ENCODE peak calls at places on chromosomes 7 and 10, in five cellular contexts. V is H1, R is mesenchymal stem cell, I is neuronal stem cell, S is H9. D is an unnamed sample. For H3K4me1, the result is how much of the 10 kb centered on the place peaks cover.

GRCh38 chr10:129730272-129730992 is 233.6 kb downstream of the EBF3 start:
- DNase-seq in S (no peak), I (no peak), R (no peak), V (no peak), D (no peak)

GRCh38 chr10:124383496-124383895 is 35.2 kb downstream of the OAT start:
- DNase-seq in V (no peak), S (no peak), R (no peak), I (no peak), D (no peak)

GRCh38 chr10:110664483-110665420 is 20.6 kb downstream of the RBM20 start:
- DNase-seq in R (peak), V (no peak), I (no peak), S (no peak), D (peak)

GRCh38 chr7:83427929-83428328 is 221.0 kb downstream of the SEMA3E start:
- DNase-seq in V (no peak), R (no peak), I (no peak), S (no peak), D (no peak)

GRCh38 chr10:73838008-73838567 is 26.7 kb upstream of the NDST2 start:
- DNase-seq in V (no peak), I (no peak), S (no peak), R (no peak), D (no peak)

GRCh38 chr7:19899517-19899916 is 126.1 kb upstream of the TMEM196 start:
- DNase-seq in S (no peak), I (no peak), R (no peak), V (no peak), D (no peak)

GRCh38 chr7:81514546-81514945 is 255.3 kb downstream of the HGF start:
- DNase-seq in S (no peak), V (no peak), R (peak), I (no peak), D (peak)

GRCh38 chr7:151249034-151249731 is 689 bp upstream of the SMARCD3 start:
- DNase-seq in R (peak), I (peak), V (no peak), S (no peak), D (peak)

GRCh38 chr7:16627236-16627635 is 18.3 kb downstream of the ANKMY2 start:
- DNase-seq in R (peak), S (no peak), I (no peak), V (no peak), D (no peak)

GRCh38 chr7:66146701-66147100 is 32.1 kb downstream of the CRCP start:
- DNase-seq in V (no peak), S (no peak), R (peak), I (no peak), D (no peak)

GRCh38 chr7:18903676-18904075 is 213.8 kb downstream of the TWIST1 start:
- DNase-seq in R (no peak), V (no peak), I (no peak), S (no peak), D (no peak)

GRCh38 chr7:151039850-151040548 is 8.3 kb upstream of the ASIC3 start:
- DNase-seq in V (no peak), I (no peak), R (no peak), S (no peak), D (no peak)

GRCh38 chr10:20768849-20769248 is 128.3 kb downstream of the NEBL start:
- DNase-seq in V (no peak), S (no peak), R (peak), I (peak), D (peak)

GRCh38 chr7:140260767-140261486 is 84.1 kb upstream of the KDM7A start:
- DNase-seq in S (no peak), R (no peak), I (no peak), V (no peak), D (no peak)

GRCh38 chr10:86342111-86342863 is 24.3 kb downstream of the GRID1 start:
- DNase-seq in V (no peak), I (no peak), R (no peak), S (no peak), D (no peak)

GRCh38 chr7:50393076-50393475 is 57.1 kb downstream of the FIGNL1 start:
- DNase-seq in V (no peak), R (no peak), S (no peak), I (no peak), D (no peak)

GRCh38 chr7:84399661-84400060 is 205.1 kb upstream of the SEMA3A start:
- DNase-seq in I (no peak), R (no peak), S (no peak), V (no peak), D (no peak)

GRCh38 chr7:35599061-35599460 is 95.9 kb downstream of the HERPUD2 start:
- DNase-seq in I (no peak), V (no peak), R (no peak), S (no peak), D (no peak)

GRCh38 chr7:106460792-106461254 is 176.0 kb upstream of the NAMPT start:
- DNase-seq in S (no peak), V (no peak), R (no peak), I (no peak), D (peak)

GRCh38 chr10:101047961-101048892 is 13.6 kb upstream of the KAZALD1 start:
- DNase-seq in R (no peak), S (peak), V (no peak), I (no peak), D (peak)

GRCh38 chr10:133236411-133237240 is 1.0 kb upstream of the VENTX start:
- DNase-seq in R (no peak), S (no peak), I (no peak), V (no peak), D (no peak)

GRCh38 chr10:133235265-133235664 is 2.4 kb upstream of the VENTX start:
- DNase-seq in I (no peak), R (no peak), V (no peak), S (no peak), D (no peak)

GRCh38 chr10:133238066-133238804 is 580 bp downstream of the VENTX start:
- DNase-seq in R (no peak), I (no peak), V (no peak), S (no peak), D (no peak)

GRCh38 chr10:133235891-133236321 is 1.7 kb upstream of the VENTX start:
- DNase-seq in R (no peak), S (no peak), I (no peak), V (no peak), D (no peak)

DNA sequence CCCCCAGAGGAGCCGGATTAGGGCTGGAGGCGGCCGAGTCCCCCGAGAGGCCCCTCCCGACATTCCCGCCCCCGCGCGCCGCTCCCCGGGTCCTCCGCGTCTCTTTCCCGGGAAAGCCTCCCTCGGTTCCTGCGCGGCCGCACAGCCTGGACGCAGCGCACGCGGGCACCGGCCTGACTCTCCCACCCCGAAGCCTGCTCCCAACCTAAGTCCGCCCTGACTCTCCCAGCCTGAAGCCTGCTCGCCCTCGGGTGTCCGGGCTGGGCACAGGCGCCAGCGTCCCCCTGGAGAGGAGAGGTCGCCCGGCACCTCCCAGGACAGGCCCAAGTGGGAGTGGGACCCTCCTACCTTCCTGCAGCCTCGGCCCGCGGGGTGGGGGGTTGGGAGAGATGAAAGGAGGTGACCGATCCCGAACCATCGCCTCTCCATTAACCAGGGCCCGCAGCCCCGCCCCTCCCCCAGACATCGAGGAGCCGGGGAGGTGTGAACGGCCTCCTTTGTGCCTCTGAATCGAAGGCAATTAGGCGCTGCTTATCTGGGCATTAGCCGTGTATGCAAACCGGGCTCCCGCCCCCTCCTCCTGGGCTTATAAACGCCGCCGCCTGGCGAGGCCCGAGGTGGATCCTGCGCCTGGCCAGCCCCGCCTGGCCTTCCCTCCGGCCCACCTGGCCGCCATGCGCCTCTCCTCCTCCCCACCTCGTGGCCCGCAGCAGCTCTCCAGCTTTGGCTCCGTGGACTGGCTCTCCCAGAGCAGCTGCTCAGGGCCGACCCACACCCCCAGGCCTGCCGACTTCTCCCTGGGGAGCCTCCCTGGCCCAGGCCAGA is at the start of gene VENTX:
- DNase-seq in I (no peak), S (peak), R (no peak), V (peak), D (no peak)
- H3K4ac ChIP-seq in I (peak), S (no peak), R (no peak), V (peak), D (no peak)

GRCh38 chr10:133281628-133282372 is 5.1 kb upstream of the ADAM8 start:
- DNase-seq in I (no peak), S (no peak), R (no peak), V (no peak), D (no peak)

GRCh38 chr10:133279266-133279960 is 2.7 kb upstream of the ADAM8 start:
- DNase-seq in S (no peak), I (no peak), V (no peak), R (peak), D (no peak)

GRCh38 chr10:133279961-133280283 is 3.3 kb upstream of the ADAM8 start:
- DNase-seq in R (no peak), V (no peak), I (no peak), S (no peak), D (no peak)

GRCh38 chr10:133280391-133281059 is 3.9 kb upstream of the ADAM8 start:
- DNase-seq in S (no peak), I (no peak), R (no peak), V (no peak), D (no peak)

GRCh38 chr10:133281084-133281483 is 4.4 kb upstream of the ADAM8 start:
- DNase-seq in V (no peak), S (no peak), R (no peak), I (no peak), D (no peak)
- H2BK12ac ChIP-seq in V (no peak), S (no peak), R (no peak), I (no peak), D (no peak)

GRCh38 chr7:44989132-44989531 is 10.3 kb upstream of the MYO1G start:
- DNase-seq in R (no peak), I (no peak), V (no peak), S (no peak), D (no peak)
- H3K4me1 ChIP-seq in R (under half), I (under half), V (under half), S (under half), D (under half)

GRCh38 chr7:105454058-105454739 is 65.5 kb upstream of the SRPK2 start:
- DNase-seq in V (no peak), I (no peak), S (no peak), R (peak), D (no peak)
- H3K4ac ChIP-seq in V (no peak), I (no peak), S (no peak), R (no peak), D (no peak)